ENCODE peak calls at places on chromosomes 12 and 14, in four cellular contexts. K, I, C and R are unnamed samples.
A peak's percentile ranks its signal among the peaks of the same experiment; 100 is the strongest.

GRCh38 chr12:104682790-104683279 is 226.1 kb downstream of the CHST11 start:
- DNase-seq in C (no peak), K (peak; percentile 77), I (no peak), R (no peak)

GRCh38 chr12:100473716-100474150 is at the start of gene NR1H4:
- DNase-seq in C (peak; percentile 16), K (no peak), I (peak; percentile 6), R (no peak)

GRCh38 chr12:88413561-88414095 is 166.6 kb downstream of the KITLG start:
- DNase-seq in K (no peak), C (no peak), I (no peak), R (no peak)

GRCh38 chr14:31880935-31881334 is 196.2 kb upstream of the ARHGAP5 start:
- DNase-seq in K (no peak), C (peak; percentile 86), I (peak; percentile 94), R (no peak)

GRCh38 chr12:117674313-117674712 is 294.5 kb downstream of the KSR2 start:
- DNase-seq in K (no peak), C (no peak), I (no peak), R (peak; percentile 83)

GRCh38 chr12:1083086-1083887 is 92.3 kb downstream of the ERC1 start:
- DNase-seq in I (peak; percentile 58), K (no peak), C (no peak), R (no peak)

GRCh38 chr14:93956514-93957332 is 19.6 kb downstream of the ASB2 start:
- DNase-seq in C (no peak), I (no peak), K (peak; percentile 70), R (no peak)

GRCh38 chr14:50534998-50535397 is 2.6 kb upstream of the MAP4K5 start:
- DNase-seq in I (no peak), K (no peak), C (no peak), R (no peak)

GRCh38 chr12:64716839-64717455 is 42.3 kb downstream of the GNS start:
- DNase-seq in I (no peak), K (no peak), C (no peak), R (no peak)

GRCh38 chr14:58073516-58073915 is 78.5 kb downstream of the ARMH4 start:
- DNase-seq in C (no peak), K (no peak), I (no peak), R (no peak)

GRCh38 chr12:24742378-24742777 is 206.5 kb downstream of the BCAT1 start:
- DNase-seq in I (no peak), C (no peak), K (no peak), R (no peak)

GRCh38 chr12:3679831-3680230 is 73.1 kb downstream of the CRACR2A start:
- DNase-seq in K (no peak), I (no peak), C (no peak), R (no peak)

GRCh38 chr14:24927809-24928208 is 122.1 kb downstream of the STXBP6 start:
- DNase-seq in I (no peak), K (no peak), C (no peak), R (no peak)

GRCh38 chr12:124506145-124506831 is 61.1 kb downstream of the NCOR2 start:
- DNase-seq in C (peak; percentile 69), I (peak; percentile 72), K (no peak), R (peak; percentile 69)

GRCh38 chr14:93959239-93960107 is 16.9 kb downstream of the ASB2 start:
- DNase-seq in I (peak; percentile 94), K (peak; percentile 93), C (peak; percentile 88), R (peak; percentile 77)

GRCh38 chr14:84272290-84272721 is 1257.6 kb upstream of the FLRT2 start:
- DNase-seq in I (no peak), C (no peak), K (no peak), R (no peak)

GRCh38 chr12:117188961-117189724 is 1.1 kb downstream of the FBXO21 start:
- DNase-seq in I (peak; percentile 61), K (no peak), C (peak; percentile 49), R (peak; percentile 20)